ENCODE peak calls at places on chromosomes 16 and 17, in nine cellular contexts. I is MM.1S; K is CD8-positive, alpha-beta T cell; M is esophagus squamous epithelium; N is HCT116; U is left ventricle myocardium inferior; Z is body of pancreas; J is heart left ventricle; S is fibroblast of lung. H is an unnamed sample.

GRCh38 chr17:75472119-75472518 is 15.7 kb downstream of the TMEM94 start:
- DNase-seq in I (no peak), K (no peak), M (no peak), N (no peak), U (no peak), Z (no peak), J (no peak), S (no peak), H (no peak)

GRCh38 chr17:82734987-82735866 is at the start of gene FN3K:
- DNase-seq in I (no peak), K (peak), M (no peak), N (no peak), U (peak), Z (peak), J (peak), S (peak), H (peak)

GRCh38 chr17:80388175-80388574 is 26.8 kb upstream of the ENDOV start:
- DNase-seq in I (no peak), K (no peak), M (no peak), N (no peak), U (no peak), Z (no peak), J (no peak), S (no peak), H (no peak)

GRCh38 chr16:30416624-30417298 is 9.4 kb downstream of the ZNF771 start:
- DNase-seq in I (no peak), K (no peak), M (no peak), N (no peak), U (no peak), Z (no peak), J (no peak), S (no peak), H (no peak)

GRCh38 chr17:78621720-78622490 is 44.7 kb upstream of the DNAH17 start:
- DNase-seq in I (no peak), K (no peak), M (no peak), N (no peak), U (no peak), Z (no peak), J (no peak), S (no peak), H (no peak)

GRCh38 chr17:27873746-27874145 is 19.4 kb downstream of the LYRM9 start:
- DNase-seq in I (no peak), K (no peak), M (no peak), N (no peak), U (no peak), Z (no peak), J (no peak), S (peak), H (no peak)

GRCh38 chr17:51056813-51057510 is 63.7 kb downstream of the SPAG9 start:
- DNase-seq in I (peak), K (no peak), M (no peak), N (peak), U (no peak), Z (peak), J (no peak), S (peak), H (no peak)

GRCh38 chr17:82031885-82032627 is 578 bp downstream of the RAC3 start:
- DNase-seq in I (peak), K (no peak), M (no peak), N (no peak), U (no peak), Z (peak), J (no peak), S (no peak), H (no peak)

GRCh38 chr16:64983983-64984382 is 137.9 kb downstream of the CDH11 start:
- DNase-seq in I (no peak), K (no peak), M (no peak), N (no peak), U (no peak), Z (peak), J (peak), S (peak), H (peak)

GRCh38 chr17:76270127-76270592 is 5.0 kb downstream of the UBALD2 start:
- DNase-seq in I (no peak), K (no peak), M (no peak), N (no peak), U (no peak), Z (no peak), J (no peak), S (no peak), H (no peak)

GRCh38 chr17:34820166-34820920 is 140.9 kb downstream of the CCT6B start:
- DNase-seq in I (peak), K (no peak), M (no peak), N (no peak), U (no peak), Z (no peak), J (no peak), S (no peak), H (no peak)

GRCh38 chr16:73095142-73095791 is 47.3 kb upstream of the ZFHX3 start:
- DNase-seq in I (no peak), K (no peak), M (no peak), N (no peak), U (no peak), Z (no peak), J (no peak), S (no peak), H (no peak)

GRCh38 chr17:32596666-32597065 is 109.9 kb downstream of the CDK5R1 start:
- DNase-seq in I (peak), K (no peak), M (no peak), N (no peak), U (no peak), Z (no peak), J (no peak), S (peak), H (no peak)

GRCh38 chr17:49197346-49197998 is 12.9 kb downstream of the GNGT2 start:
- DNase-seq in I (no peak), K (no peak), M (no peak), N (no peak), U (no peak), Z (no peak), J (no peak), S (no peak), H (no peak)

GRCh38 chr17:28180449-28180848 is 138.0 kb downstream of the NLK start:
- DNase-seq in I (no peak), K (no peak), M (no peak), N (no peak), U (no peak), Z (no peak), J (no peak), S (peak), H (no peak)

GRCh38 chr16:30924086-30924714 is 828 bp downstream of the FBXL19 start:
- DNase-seq in I (no peak), K (no peak), M (no peak), N (no peak), U (no peak), Z (peak), J (no peak), S (no peak), H (no peak)

GRCh38 chr17:80168371-80168770 is 1.5 kb upstream of the CARD14 start:
- DNase-seq in I (no peak), K (no peak), M (no peak), N (no peak), U (no peak), Z (no peak), J (no peak), S (peak), H (no peak)

GRCh38 chr17:50642071-50642721 is 7.5 kb downstream of the ABCC3 start:
- DNase-seq in I (no peak), K (no peak), M (no peak), N (no peak), U (no peak), Z (no peak), J (no peak), S (no peak), H (no peak)

GRCh38 chr17:66612993-66613392 is 221.9 kb upstream of the CACNG5 start:
- DNase-seq in I (no peak), K (no peak), M (no peak), N (no peak), U (no peak), Z (no peak), J (no peak), S (no peak), H (no peak)

GRCh38 chr16:65414284-65414984 is 292.6 kb upstream of the CDH11 start:
- DNase-seq in I (peak), K (no peak), M (no peak), N (no peak), U (no peak), Z (no peak), J (no peak), S (peak), H (no peak)

GRCh38 chr17:36731091-36731490 is 129.7 kb downstream of the MRM1 start:
- DNase-seq in I (no peak), K (no peak), M (no peak), N (no peak), U (no peak), Z (no peak), J (no peak), S (no peak), H (no peak)

GRCh38 chr17:44842748-44843147 is 4.9 kb upstream of the HIGD1B start:
- DNase-seq in I (no peak), K (no peak), M (no peak), N (no peak), U (no peak), Z (no peak), J (peak), S (no peak), H (no peak)

GRCh38 chr16:88591577-88592021 is 21.4 kb downstream of the ZC3H18 start:
- DNase-seq in I (peak), K (no peak), M (peak), N (no peak), U (peak), Z (no peak), J (peak), S (peak), H (no peak)

GRCh38 chr16:15703029-15703736 is 53.1 kb downstream of the NDE1 start:
- DNase-seq in I (no peak), K (no peak), M (no peak), N (no peak), U (no peak), Z (no peak), J (no peak), S (no peak), H (no peak)

GRCh38 chr16:397135-397661 is at the start of gene NME4:
- DNase-seq in I (peak), K (no peak), M (no peak), N (no peak), U (no peak), Z (no peak), J (no peak), S (no peak), H (no peak)

GRCh38 chr17:44942456-44942855 is 5.1 kb downstream of the KIF18B start:
- DNase-seq in I (no peak), K (no peak), M (no peak), N (no peak), U (no peak), Z (no peak), J (no peak), S (no peak), H (no peak)

GRCh38 chr17:34435182-34435928 is 72.3 kb upstream of the CCL1 start:
- DNase-seq in I (no peak), K (no peak), M (no peak), N (no peak), U (no peak), Z (no peak), J (no peak), S (no peak), H (no peak)

GRCh38 chr17:48626470-48627241 is 498 bp upstream of the HOXB9 start:
- DNase-seq in I (no peak), K (no peak), M (no peak), N (peak), U (no peak), Z (no peak), J (no peak), S (peak), H (no peak)

GRCh38 chr16:81214745-81215166 is 23.7 kb upstream of the BCO1 start:
- DNase-seq in I (no peak), K (no peak), M (no peak), N (peak), U (no peak), Z (no peak), J (no peak), S (no peak), H (no peak)

GRCh38 chr17:8881606-8882005 is 14.1 kb upstream of the PIK3R6 start:
- DNase-seq in I (no peak), K (no peak), M (no peak), N (no peak), U (no peak), Z (no peak), J (no peak), S (no peak), H (no peak)

GRCh38 chr16:346587-346986 is 5.9 kb downstream of the AXIN1 start:
- DNase-seq in I (no peak), K (no peak), M (no peak), N (no peak), U (no peak), Z (no peak), J (no peak), S (peak), H (no peak)

GRCh38 chr16:82761236-82761635 is 134.5 kb downstream of the CDH13 start:
- DNase-seq in I (no peak), K (no peak), M (no peak), N (no peak), U (peak), Z (peak), J (peak), S (peak), H (no peak)

DNA sequence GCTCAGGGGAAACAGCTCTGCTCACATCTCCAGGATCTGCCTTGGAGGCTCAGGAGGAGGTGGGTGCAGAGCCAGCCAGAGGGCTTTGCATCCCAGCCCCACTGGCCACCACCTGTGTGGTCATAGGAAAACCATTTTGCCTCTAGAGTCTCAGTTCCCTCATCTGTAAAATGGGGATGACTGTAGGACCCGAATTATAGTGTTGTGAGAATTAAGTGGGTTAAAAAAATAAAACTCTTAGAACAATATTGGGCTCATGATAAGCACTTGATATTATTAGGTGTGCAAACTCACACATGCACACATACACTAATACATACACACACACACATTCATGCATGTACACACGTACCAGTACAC is 19.4 kb upstream of the JPH3 start:
- DNase-seq in I (no peak), K (no peak), M (no peak), N (no peak), U (no peak), Z (no peak), J (no peak), S (no peak), H (no peak)
- H3K27ac ChIP-seq in I (no peak), K (no peak), M (peak), N (no peak), U (peak), Z (no peak), J (peak), S (peak), H (no peak)

DNA sequence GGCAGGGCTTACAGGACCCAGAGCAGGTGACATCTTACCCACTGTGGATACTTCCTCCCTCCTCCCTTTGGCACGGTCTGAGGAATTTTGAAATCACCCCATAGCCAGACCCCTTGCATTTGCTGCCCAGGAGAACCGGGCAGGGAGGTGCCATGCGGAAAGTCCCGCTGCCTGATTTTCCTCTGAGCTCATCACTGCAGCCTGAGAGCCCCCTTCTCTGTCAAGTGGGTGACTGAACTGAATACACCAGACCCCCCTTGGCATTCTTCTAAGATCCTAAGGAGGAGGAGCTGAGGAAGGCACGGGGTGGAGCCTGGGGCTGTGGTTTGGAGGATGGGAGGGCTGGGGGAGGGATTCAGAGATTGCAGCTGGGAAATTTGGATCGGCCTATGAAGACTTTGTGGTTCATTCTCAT is 173.4 kb downstream of the RAB11FIP4 start:
- DNase-seq in I (no peak), K (no peak), M (no peak), N (no peak), U (no peak), Z (peak), J (no peak), S (peak), H (no peak)
- H3K27ac ChIP-seq in I (no peak), K (no peak), M (peak), N (no peak), U (peak), Z (peak), J (no peak), S (peak), H (no peak)

GRCh38 chr16:19008770-19009169 is 25.0 kb downstream of the TMC7 start:
- DNase-seq in I (no peak), K (no peak), M (no peak), N (no peak), U (no peak), Z (no peak), J (no peak), S (peak), H (no peak)
- H3K27ac ChIP-seq in I (no peak), K (no peak), M (no peak), N (no peak), U (no peak), Z (no peak), J (no peak), S (no peak), H (peak)

GRCh38 chr16:85569039-85569614 is 44.0 kb upstream of the GSE1 start:
- DNase-seq in I (no peak), K (no peak), M (no peak), N (no peak), U (no peak), Z (no peak), J (no peak), S (no peak), H (no peak)
- H3K27ac ChIP-seq in I (peak), K (peak), M (no peak), N (no peak), U (no peak), Z (peak), J (no peak), S (no peak), H (no peak)

GRCh38 chr17:10932938-10933337 is 95.1 kb upstream of the PIRT start:
- DNase-seq in I (no peak), K (no peak), M (no peak), N (no peak), U (no peak), Z (no peak), J (no peak), S (no peak), H (no peak)
- H3K27ac ChIP-seq in I (no peak), K (no peak), M (no peak), N (no peak), U (no peak), Z (no peak), J (no peak), S (no peak), H (no peak)

GRCh38 chr17:17842111-17842876 is 5.5 kb upstream of the SREBF1 start:
- DNase-seq in I (no peak), K (no peak), M (no peak), N (no peak), U (no peak), Z (no peak), J (no peak), S (no peak), H (no peak)
- H3K27ac ChIP-seq in I (no peak), K (no peak), M (peak), N (peak), U (peak), Z (peak), J (peak), S (no peak), H (peak)

GRCh38 chr17:18185832-18186231 is 2.2 kb downstream of the ALKBH5 start:
- DNase-seq in I (no peak), K (no peak), M (no peak), N (no peak), U (no peak), Z (no peak), J (no peak), S (peak), H (no peak)

GRCh38 chr17:18184143-18185007 is 747 bp downstream of the ALKBH5 start:
- DNase-seq in I (peak), K (peak), M (no peak), N (no peak), U (peak), Z (peak), J (peak), S (peak), H (peak)

GRCh38 chr17:18187226-18187625 is 3.6 kb downstream of the ALKBH5 start:
- DNase-seq in I (no peak), K (no peak), M (no peak), N (no peak), U (no peak), Z (no peak), J (no peak), S (peak), H (no peak)

GRCh38 chr17:18186271-18186982 is 2.8 kb downstream of the ALKBH5 start:
- DNase-seq in I (no peak), K (no peak), M (no peak), N (no peak), U (no peak), Z (no peak), J (no peak), S (peak), H (no peak)

GRCh38 chr17:18185391-18185790 is 1.8 kb downstream of the ALKBH5 start:
- DNase-seq in I (no peak), K (no peak), M (no peak), N (no peak), U (no peak), Z (no peak), J (no peak), S (peak), H (no peak)
- H3K27ac ChIP-seq in I (no peak), K (peak), M (peak), N (no peak), U (peak), Z (peak), J (peak), S (peak), H (peak)

DNA sequence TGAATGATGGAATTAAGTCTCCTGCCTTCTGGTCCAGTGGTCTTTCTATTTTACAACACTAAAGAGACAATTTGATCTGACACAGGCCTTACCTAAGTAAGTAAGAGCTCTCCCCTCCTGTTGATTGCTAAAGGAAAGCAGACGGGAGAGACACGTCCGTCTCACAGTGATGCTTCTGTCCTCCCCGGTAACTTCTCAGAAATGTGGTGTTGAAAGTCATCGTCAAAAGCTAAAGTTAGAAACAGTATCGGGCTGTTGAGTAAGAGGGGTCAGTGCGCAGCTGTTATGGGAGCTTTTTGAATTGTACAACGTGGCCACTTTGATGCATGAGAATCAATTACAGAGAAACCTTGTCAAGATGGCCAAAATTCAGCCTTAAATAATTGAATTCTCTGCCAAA is 1.9 kb upstream of the RBFOX1 start:
- DNase-seq in I (no peak), K (no peak), M (no peak), N (no peak), U (no peak), Z (no peak), J (peak), S (no peak), H (no peak)
- H3K27ac ChIP-seq in I (no peak), K (no peak), M (no peak), N (no peak), U (peak), Z (no peak), J (peak), S (no peak), H (no peak)

GRCh38 chr16:68197250-68197649 is 38.7 kb downstream of the ESRP2 start:
- DNase-seq in I (no peak), K (no peak), M (no peak), N (no peak), U (no peak), Z (no peak), J (no peak), S (peak), H (no peak)

GRCh38 chr16:68206224-68206623 is 29.7 kb downstream of the ESRP2 start:
- DNase-seq in I (no peak), K (no peak), M (no peak), N (no peak), U (no peak), Z (no peak), J (no peak), S (no peak), H (no peak)

GRCh38 chr16:68194263-68194662 is 41.7 kb downstream of the ESRP2 start:
- DNase-seq in I (peak), K (no peak), M (no peak), N (no peak), U (no peak), Z (no peak), J (no peak), S (no peak), H (no peak)

GRCh38 chr16:68200120-68200783 is 35.7 kb downstream of the ESRP2 start:
- DNase-seq in I (no peak), K (no peak), M (no peak), N (no peak), U (no peak), Z (no peak), J (no peak), S (peak), H (no peak)
- H3K27ac ChIP-seq in I (no peak), K (no peak), M (no peak), N (no peak), U (no peak), Z (peak), J (no peak), S (no peak), H (no peak)

H was measured in substantia nigra.